ENCODE peak calls at places on chromosome 16, in ten cellular contexts. One of them, this sample, is unnamed.

GRCh38 chr16:2238396-2239230 is 2.4 kb downstream of the DNASE1L2 start:
- DNase-seq in spleen: no peak
- DNase-seq in activated T-helper 2 cell treated with anti-CD3 and anti-CD28 coated beads, Interferon-gamma antibody, Interleukin-2, Interleukin-4, amounts not matched to agents 10 μg/mL and 5 μg/mL and 100 μg/mL, durations not matched to agents 14 hours and 24 hours and 36 hours: no peak
- DNase-seq in gastrocnemius medialis: no peak
- DNase-seq in CD4-positive, alpha-beta T cell: no peak
- DNase-seq in NCI-H2029: no peak
- DNase-seq in effector memory CD8-positive, alpha-beta T cell: no peak
- DNase-seq in stimulated activated naive CD8-positive, alpha-beta T cell treated with anti-CD3 and anti-CD28 coated beads, Interleukin-15, Interleukin-2, amounts not matched to agents 100 U/mL and 50 U/mL, for 24 hours: no peak
- DNase-seq in ecto neural progenitor cell: peak
- DNase-seq in RCC 7860: no peak
- DNase-seq in this sample: no peak

GRCh38 chr16:29694384-29695195 is 15.6 kb downstream of the QPRT start:
- DNase-seq in spleen: peak
- DNase-seq in activated T-helper 2 cell treated with anti-CD3 and anti-CD28 coated beads, Interferon-gamma antibody, Interleukin-2, Interleukin-4, amounts not matched to agents 10 μg/mL and 5 μg/mL and 100 μg/mL, durations not matched to agents 14 hours and 24 hours and 36 hours: no peak
- DNase-seq in gastrocnemius medialis: peak
- DNase-seq in CD4-positive, alpha-beta T cell: no peak
- DNase-seq in NCI-H2029: no peak
- DNase-seq in effector memory CD8-positive, alpha-beta T cell: no peak
- DNase-seq in stimulated activated naive CD8-positive, alpha-beta T cell treated with anti-CD3 and anti-CD28 coated beads, Interleukin-15, Interleukin-2, amounts not matched to agents 100 U/mL and 50 U/mL, for 24 hours: no peak
- DNase-seq in ecto neural progenitor cell: no peak
- DNase-seq in RCC 7860: no peak
- DNase-seq in this sample: no peak

GRCh38 chr16:3020247-3020603 is at the start of gene TNFRSF12A:
- DNase-seq in spleen: peak
- DNase-seq in activated T-helper 2 cell treated with anti-CD3 and anti-CD28 coated beads, Interferon-gamma antibody, Interleukin-2, Interleukin-4, amounts not matched to agents 10 μg/mL and 5 μg/mL and 100 μg/mL, durations not matched to agents 14 hours and 24 hours and 36 hours: peak
- DNase-seq in gastrocnemius medialis: peak
- DNase-seq in CD4-positive, alpha-beta T cell: peak
- DNase-seq in NCI-H2029: peak
- DNase-seq in effector memory CD8-positive, alpha-beta T cell: peak
- DNase-seq in stimulated activated naive CD8-positive, alpha-beta T cell treated with anti-CD3 and anti-CD28 coated beads, Interleukin-15, Interleukin-2, amounts not matched to agents 100 U/mL and 50 U/mL, for 24 hours: peak
- DNase-seq in ecto neural progenitor cell: peak
- DNase-seq in RCC 7860: peak
- DNase-seq in this sample: peak

GRCh38 chr16:74734361-74735161 is 33.9 kb upstream of the MLKL start:
- DNase-seq in spleen: no peak
- DNase-seq in activated T-helper 2 cell treated with anti-CD3 and anti-CD28 coated beads, Interferon-gamma antibody, Interleukin-2, Interleukin-4, amounts not matched to agents 10 μg/mL and 5 μg/mL and 100 μg/mL, durations not matched to agents 14 hours and 24 hours and 36 hours: no peak
- DNase-seq in gastrocnemius medialis: no peak
- DNase-seq in CD4-positive, alpha-beta T cell: no peak
- DNase-seq in NCI-H2029: no peak
- DNase-seq in effector memory CD8-positive, alpha-beta T cell: no peak
- DNase-seq in stimulated activated naive CD8-positive, alpha-beta T cell treated with anti-CD3 and anti-CD28 coated beads, Interleukin-15, Interleukin-2, amounts not matched to agents 100 U/mL and 50 U/mL, for 24 hours: no peak
- DNase-seq in ecto neural progenitor cell: peak
- DNase-seq in RCC 7860: no peak
- DNase-seq in this sample: no peak

GRCh38 chr16:79752421-79752820 is 151.9 kb upstream of the MAF start:
- DNase-seq in spleen: no peak
- DNase-seq in activated T-helper 2 cell treated with anti-CD3 and anti-CD28 coated beads, Interferon-gamma antibody, Interleukin-2, Interleukin-4, amounts not matched to agents 10 μg/mL and 5 μg/mL and 100 μg/mL, durations not matched to agents 14 hours and 24 hours and 36 hours: no peak
- DNase-seq in gastrocnemius medialis: no peak
- DNase-seq in CD4-positive, alpha-beta T cell: no peak
- DNase-seq in NCI-H2029: no peak
- DNase-seq in effector memory CD8-positive, alpha-beta T cell: no peak
- DNase-seq in stimulated activated naive CD8-positive, alpha-beta T cell treated with anti-CD3 and anti-CD28 coated beads, Interleukin-15, Interleukin-2, amounts not matched to agents 100 U/mL and 50 U/mL, for 24 hours: no peak
- DNase-seq in ecto neural progenitor cell: no peak
- DNase-seq in RCC 7860: no peak
- DNase-seq in this sample: no peak

GRCh38 chr16:4692460-4693295 is 684 bp upstream of the NUDT16L1 start:
- DNase-seq in spleen: peak
- DNase-seq in activated T-helper 2 cell treated with anti-CD3 and anti-CD28 coated beads, Interferon-gamma antibody, Interleukin-2, Interleukin-4, amounts not matched to agents 10 μg/mL and 5 μg/mL and 100 μg/mL, durations not matched to agents 14 hours and 24 hours and 36 hours: no peak
- DNase-seq in gastrocnemius medialis: no peak
- DNase-seq in CD4-positive, alpha-beta T cell: no peak
- DNase-seq in NCI-H2029: no peak
- DNase-seq in effector memory CD8-positive, alpha-beta T cell: no peak
- DNase-seq in stimulated activated naive CD8-positive, alpha-beta T cell treated with anti-CD3 and anti-CD28 coated beads, Interleukin-15, Interleukin-2, amounts not matched to agents 100 U/mL and 50 U/mL, for 24 hours: no peak
- DNase-seq in ecto neural progenitor cell: peak
- DNase-seq in RCC 7860: no peak
- DNase-seq in this sample: no peak

GRCh38 chr16:65634291-65634690 is 512.4 kb upstream of the CDH11 start:
- DNase-seq in spleen: no peak
- DNase-seq in activated T-helper 2 cell treated with anti-CD3 and anti-CD28 coated beads, Interferon-gamma antibody, Interleukin-2, Interleukin-4, amounts not matched to agents 10 μg/mL and 5 μg/mL and 100 μg/mL, durations not matched to agents 14 hours and 24 hours and 36 hours: no peak
- DNase-seq in gastrocnemius medialis: no peak
- DNase-seq in CD4-positive, alpha-beta T cell: no peak
- DNase-seq in NCI-H2029: no peak
- DNase-seq in effector memory CD8-positive, alpha-beta T cell: no peak
- DNase-seq in stimulated activated naive CD8-positive, alpha-beta T cell treated with anti-CD3 and anti-CD28 coated beads, Interleukin-15, Interleukin-2, amounts not matched to agents 100 U/mL and 50 U/mL, for 24 hours: no peak
- DNase-seq in ecto neural progenitor cell: no peak
- DNase-seq in RCC 7860: no peak
- DNase-seq in this sample: no peak

GRCh38 chr16:80743772-80744171 is 60.6 kb downstream of the CDYL2 start:
- DNase-seq in spleen: no peak
- DNase-seq in activated T-helper 2 cell treated with anti-CD3 and anti-CD28 coated beads, Interferon-gamma antibody, Interleukin-2, Interleukin-4, amounts not matched to agents 10 μg/mL and 5 μg/mL and 100 μg/mL, durations not matched to agents 14 hours and 24 hours and 36 hours: no peak
- DNase-seq in gastrocnemius medialis: no peak
- DNase-seq in CD4-positive, alpha-beta T cell: no peak
- DNase-seq in NCI-H2029: no peak
- DNase-seq in effector memory CD8-positive, alpha-beta T cell: no peak
- DNase-seq in stimulated activated naive CD8-positive, alpha-beta T cell treated with anti-CD3 and anti-CD28 coated beads, Interleukin-15, Interleukin-2, amounts not matched to agents 100 U/mL and 50 U/mL, for 24 hours: no peak
- DNase-seq in ecto neural progenitor cell: no peak
- DNase-seq in RCC 7860: no peak
- DNase-seq in this sample: no peak

GRCh38 chr16:29192329-29193247 is 207.7 kb downstream of the LAT start:
- DNase-seq in spleen: peak
- DNase-seq in activated T-helper 2 cell treated with anti-CD3 and anti-CD28 coated beads, Interferon-gamma antibody, Interleukin-2, Interleukin-4, amounts not matched to agents 10 μg/mL and 5 μg/mL and 100 μg/mL, durations not matched to agents 14 hours and 24 hours and 36 hours: no peak
- DNase-seq in gastrocnemius medialis: no peak
- DNase-seq in CD4-positive, alpha-beta T cell: no peak
- DNase-seq in NCI-H2029: no peak
- DNase-seq in effector memory CD8-positive, alpha-beta T cell: no peak
- DNase-seq in stimulated activated naive CD8-positive, alpha-beta T cell treated with anti-CD3 and anti-CD28 coated beads, Interleukin-15, Interleukin-2, amounts not matched to agents 100 U/mL and 50 U/mL, for 24 hours: peak
- DNase-seq in ecto neural progenitor cell: peak
- DNase-seq in RCC 7860: no peak
- DNase-seq in this sample: no peak

GRCh38 chr16:27025581-27025980 is 41.1 kb upstream of the C16orf82 start:
- DNase-seq in spleen: no peak
- DNase-seq in activated T-helper 2 cell treated with anti-CD3 and anti-CD28 coated beads, Interferon-gamma antibody, Interleukin-2, Interleukin-4, amounts not matched to agents 10 μg/mL and 5 μg/mL and 100 μg/mL, durations not matched to agents 14 hours and 24 hours and 36 hours: no peak
- DNase-seq in gastrocnemius medialis: no peak
- DNase-seq in CD4-positive, alpha-beta T cell: no peak
- DNase-seq in NCI-H2029: no peak
- DNase-seq in effector memory CD8-positive, alpha-beta T cell: no peak
- DNase-seq in stimulated activated naive CD8-positive, alpha-beta T cell treated with anti-CD3 and anti-CD28 coated beads, Interleukin-15, Interleukin-2, amounts not matched to agents 100 U/mL and 50 U/mL, for 24 hours: no peak
- DNase-seq in ecto neural progenitor cell: no peak
- DNase-seq in RCC 7860: no peak
- DNase-seq in this sample: no peak

GRCh38 chr16:2469399-2470233 is 1.5 kb upstream of the NTN3 start:
- DNase-seq in spleen: no peak
- DNase-seq in activated T-helper 2 cell treated with anti-CD3 and anti-CD28 coated beads, Interferon-gamma antibody, Interleukin-2, Interleukin-4, amounts not matched to agents 10 μg/mL and 5 μg/mL and 100 μg/mL, durations not matched to agents 14 hours and 24 hours and 36 hours: no peak
- DNase-seq in gastrocnemius medialis: no peak
- DNase-seq in CD4-positive, alpha-beta T cell: no peak
- DNase-seq in NCI-H2029: no peak
- DNase-seq in effector memory CD8-positive, alpha-beta T cell: no peak
- DNase-seq in stimulated activated naive CD8-positive, alpha-beta T cell treated with anti-CD3 and anti-CD28 coated beads, Interleukin-15, Interleukin-2, amounts not matched to agents 100 U/mL and 50 U/mL, for 24 hours: no peak
- DNase-seq in ecto neural progenitor cell: no peak
- DNase-seq in RCC 7860: no peak
- DNase-seq in this sample: no peak

GRCh38 chr16:25014500-25015147 is 545 bp downstream of the ARHGAP17 start:
- DNase-seq in spleen: peak
- DNase-seq in activated T-helper 2 cell treated with anti-CD3 and anti-CD28 coated beads, Interferon-gamma antibody, Interleukin-2, Interleukin-4, amounts not matched to agents 10 μg/mL and 5 μg/mL and 100 μg/mL, durations not matched to agents 14 hours and 24 hours and 36 hours: no peak
- DNase-seq in gastrocnemius medialis: peak
- DNase-seq in CD4-positive, alpha-beta T cell: no peak
- DNase-seq in NCI-H2029: no peak
- DNase-seq in effector memory CD8-positive, alpha-beta T cell: no peak
- DNase-seq in stimulated activated naive CD8-positive, alpha-beta T cell treated with anti-CD3 and anti-CD28 coated beads, Interleukin-15, Interleukin-2, amounts not matched to agents 100 U/mL and 50 U/mL, for 24 hours: peak
- DNase-seq in ecto neural progenitor cell: peak
- DNase-seq in RCC 7860: peak
- DNase-seq in this sample: peak

GRCh38 chr16:28477311-28477920 is 5.3 kb upstream of the NPIPB7 start:
- DNase-seq in spleen: no peak
- DNase-seq in activated T-helper 2 cell treated with anti-CD3 and anti-CD28 coated beads, Interferon-gamma antibody, Interleukin-2, Interleukin-4, amounts not matched to agents 10 μg/mL and 5 μg/mL and 100 μg/mL, durations not matched to agents 14 hours and 24 hours and 36 hours: no peak
- DNase-seq in gastrocnemius medialis: no peak
- DNase-seq in CD4-positive, alpha-beta T cell: no peak
- DNase-seq in NCI-H2029: no peak
- DNase-seq in effector memory CD8-positive, alpha-beta T cell: no peak
- DNase-seq in stimulated activated naive CD8-positive, alpha-beta T cell treated with anti-CD3 and anti-CD28 coated beads, Interleukin-15, Interleukin-2, amounts not matched to agents 100 U/mL and 50 U/mL, for 24 hours: no peak
- DNase-seq in ecto neural progenitor cell: no peak
- DNase-seq in RCC 7860: no peak
- DNase-seq in this sample: no peak

GRCh38 chr16:12158428-12158827 is 181.9 kb downstream of the SNX29 start:
- DNase-seq in spleen: peak
- DNase-seq in activated T-helper 2 cell treated with anti-CD3 and anti-CD28 coated beads, Interferon-gamma antibody, Interleukin-2, Interleukin-4, amounts not matched to agents 10 μg/mL and 5 μg/mL and 100 μg/mL, durations not matched to agents 14 hours and 24 hours and 36 hours: no peak
- DNase-seq in gastrocnemius medialis: no peak
- DNase-seq in CD4-positive, alpha-beta T cell: no peak
- DNase-seq in NCI-H2029: no peak
- DNase-seq in effector memory CD8-positive, alpha-beta T cell: no peak
- DNase-seq in stimulated activated naive CD8-positive, alpha-beta T cell treated with anti-CD3 and anti-CD28 coated beads, Interleukin-15, Interleukin-2, amounts not matched to agents 100 U/mL and 50 U/mL, for 24 hours: no peak
- DNase-seq in ecto neural progenitor cell: no peak
- DNase-seq in RCC 7860: peak
- DNase-seq in this sample: no peak

GRCh38 chr16:70391881-70392481 is 45.3 kb downstream of the DDX19A start:
- DNase-seq in spleen: no peak
- DNase-seq in activated T-helper 2 cell treated with anti-CD3 and anti-CD28 coated beads, Interferon-gamma antibody, Interleukin-2, Interleukin-4, amounts not matched to agents 10 μg/mL and 5 μg/mL and 100 μg/mL, durations not matched to agents 14 hours and 24 hours and 36 hours: no peak
- DNase-seq in gastrocnemius medialis: peak
- DNase-seq in CD4-positive, alpha-beta T cell: no peak
- DNase-seq in NCI-H2029: no peak
- DNase-seq in effector memory CD8-positive, alpha-beta T cell: no peak
- DNase-seq in stimulated activated naive CD8-positive, alpha-beta T cell treated with anti-CD3 and anti-CD28 coated beads, Interleukin-15, Interleukin-2, amounts not matched to agents 100 U/mL and 50 U/mL, for 24 hours: no peak
- DNase-seq in ecto neural progenitor cell: no peak
- DNase-seq in RCC 7860: no peak
- DNase-seq in this sample: no peak

GRCh38 chr16:21121150-21121549 is 29.5 kb downstream of the DNAH3 start:
- DNase-seq in spleen: no peak
- DNase-seq in activated T-helper 2 cell treated with anti-CD3 and anti-CD28 coated beads, Interferon-gamma antibody, Interleukin-2, Interleukin-4, amounts not matched to agents 10 μg/mL and 5 μg/mL and 100 μg/mL, durations not matched to agents 14 hours and 24 hours and 36 hours: no peak
- DNase-seq in gastrocnemius medialis: no peak
- DNase-seq in CD4-positive, alpha-beta T cell: no peak
- DNase-seq in NCI-H2029: no peak
- DNase-seq in effector memory CD8-positive, alpha-beta T cell: no peak
- DNase-seq in stimulated activated naive CD8-positive, alpha-beta T cell treated with anti-CD3 and anti-CD28 coated beads, Interleukin-15, Interleukin-2, amounts not matched to agents 100 U/mL and 50 U/mL, for 24 hours: no peak
- DNase-seq in ecto neural progenitor cell: no peak
- DNase-seq in RCC 7860: no peak
- DNase-seq in this sample: no peak

GRCh38 chr16:9058211-9058610 is 33.2 kb upstream of the HAPSTR1 start:
- DNase-seq in spleen: no peak
- DNase-seq in activated T-helper 2 cell treated with anti-CD3 and anti-CD28 coated beads, Interferon-gamma antibody, Interleukin-2, Interleukin-4, amounts not matched to agents 10 μg/mL and 5 μg/mL and 100 μg/mL, durations not matched to agents 14 hours and 24 hours and 36 hours: no peak
- DNase-seq in gastrocnemius medialis: no peak
- DNase-seq in CD4-positive, alpha-beta T cell: no peak
- DNase-seq in NCI-H2029: no peak
- DNase-seq in effector memory CD8-positive, alpha-beta T cell: no peak
- DNase-seq in stimulated activated naive CD8-positive, alpha-beta T cell treated with anti-CD3 and anti-CD28 coated beads, Interleukin-15, Interleukin-2, amounts not matched to agents 100 U/mL and 50 U/mL, for 24 hours: no peak
- DNase-seq in ecto neural progenitor cell: no peak
- DNase-seq in RCC 7860: no peak
- DNase-seq in this sample: no peak

GRCh38 chr16:85088570-85089214 is 23.6 kb downstream of the CIBAR2 start:
- DNase-seq in spleen: no peak
- DNase-seq in activated T-helper 2 cell treated with anti-CD3 and anti-CD28 coated beads, Interferon-gamma antibody, Interleukin-2, Interleukin-4, amounts not matched to agents 10 μg/mL and 5 μg/mL and 100 μg/mL, durations not matched to agents 14 hours and 24 hours and 36 hours: no peak
- DNase-seq in gastrocnemius medialis: no peak
- DNase-seq in CD4-positive, alpha-beta T cell: no peak
- DNase-seq in NCI-H2029: no peak
- DNase-seq in effector memory CD8-positive, alpha-beta T cell: no peak
- DNase-seq in stimulated activated naive CD8-positive, alpha-beta T cell treated with anti-CD3 and anti-CD28 coated beads, Interleukin-15, Interleukin-2, amounts not matched to agents 100 U/mL and 50 U/mL, for 24 hours: no peak
- DNase-seq in ecto neural progenitor cell: no peak
- DNase-seq in RCC 7860: no peak
- DNase-seq in this sample: no peak

GRCh38 chr16:1000608-1001007 is 19.0 kb downstream of the SOX8 start:
- DNase-seq in spleen: no peak
- DNase-seq in activated T-helper 2 cell treated with anti-CD3 and anti-CD28 coated beads, Interferon-gamma antibody, Interleukin-2, Interleukin-4, amounts not matched to agents 10 μg/mL and 5 μg/mL and 100 μg/mL, durations not matched to agents 14 hours and 24 hours and 36 hours: no peak
- DNase-seq in gastrocnemius medialis: no peak
- DNase-seq in CD4-positive, alpha-beta T cell: no peak
- DNase-seq in NCI-H2029: no peak
- DNase-seq in effector memory CD8-positive, alpha-beta T cell: no peak
- DNase-seq in stimulated activated naive CD8-positive, alpha-beta T cell treated with anti-CD3 and anti-CD28 coated beads, Interleukin-15, Interleukin-2, amounts not matched to agents 100 U/mL and 50 U/mL, for 24 hours: no peak
- DNase-seq in ecto neural progenitor cell: no peak
- DNase-seq in RCC 7860: no peak
- DNase-seq in this sample: no peak

GRCh38 chr16:61721561-61721960 is 314.7 kb downstream of the CDH8 start:
- DNase-seq in spleen: no peak
- DNase-seq in activated T-helper 2 cell treated with anti-CD3 and anti-CD28 coated beads, Interferon-gamma antibody, Interleukin-2, Interleukin-4, amounts not matched to agents 10 μg/mL and 5 μg/mL and 100 μg/mL, durations not matched to agents 14 hours and 24 hours and 36 hours: no peak
- DNase-seq in gastrocnemius medialis: no peak
- DNase-seq in CD4-positive, alpha-beta T cell: no peak
- DNase-seq in NCI-H2029: no peak
- DNase-seq in effector memory CD8-positive, alpha-beta T cell: no peak
- DNase-seq in stimulated activated naive CD8-positive, alpha-beta T cell treated with anti-CD3 and anti-CD28 coated beads, Interleukin-15, Interleukin-2, amounts not matched to agents 100 U/mL and 50 U/mL, for 24 hours: no peak
- DNase-seq in ecto neural progenitor cell: no peak
- DNase-seq in RCC 7860: no peak
- DNase-seq in this sample: no peak

GRCh38 chr16:35506018-35506897 is 2046.8 kb downstream of the TP53TG3F start:
- DNase-seq in spleen: no peak
- DNase-seq in activated T-helper 2 cell treated with anti-CD3 and anti-CD28 coated beads, Interferon-gamma antibody, Interleukin-2, Interleukin-4, amounts not matched to agents 10 μg/mL and 5 μg/mL and 100 μg/mL, durations not matched to agents 14 hours and 24 hours and 36 hours: no peak
- DNase-seq in gastrocnemius medialis: no peak
- DNase-seq in CD4-positive, alpha-beta T cell: no peak
- DNase-seq in NCI-H2029: peak
- DNase-seq in effector memory CD8-positive, alpha-beta T cell: no peak
- DNase-seq in stimulated activated naive CD8-positive, alpha-beta T cell treated with anti-CD3 and anti-CD28 coated beads, Interleukin-15, Interleukin-2, amounts not matched to agents 100 U/mL and 50 U/mL, for 24 hours: no peak
- DNase-seq in ecto neural progenitor cell: no peak
- DNase-seq in RCC 7860: no peak
- DNase-seq in this sample: no peak

GRCh38 chr16:25449802-25450201 is 192.2 kb upstream of the ZKSCAN2 start:
- DNase-seq in spleen: no peak
- DNase-seq in activated T-helper 2 cell treated with anti-CD3 and anti-CD28 coated beads, Interferon-gamma antibody, Interleukin-2, Interleukin-4, amounts not matched to agents 10 μg/mL and 5 μg/mL and 100 μg/mL, durations not matched to agents 14 hours and 24 hours and 36 hours: no peak
- DNase-seq in gastrocnemius medialis: no peak
- DNase-seq in CD4-positive, alpha-beta T cell: no peak
- DNase-seq in NCI-H2029: no peak
- DNase-seq in effector memory CD8-positive, alpha-beta T cell: no peak
- DNase-seq in stimulated activated naive CD8-positive, alpha-beta T cell treated with anti-CD3 and anti-CD28 coated beads, Interleukin-15, Interleukin-2, amounts not matched to agents 100 U/mL and 50 U/mL, for 24 hours: no peak
- DNase-seq in ecto neural progenitor cell: no peak
- DNase-seq in RCC 7860: no peak
- DNase-seq in this sample: no peak

GRCh38 chr16:75198135-75198600 is 8.8 kb downstream of the CTRB2 start:
- DNase-seq in spleen: peak
- DNase-seq in activated T-helper 2 cell treated with anti-CD3 and anti-CD28 coated beads, Interferon-gamma antibody, Interleukin-2, Interleukin-4, amounts not matched to agents 10 μg/mL and 5 μg/mL and 100 μg/mL, durations not matched to agents 14 hours and 24 hours and 36 hours: no peak
- DNase-seq in gastrocnemius medialis: no peak
- DNase-seq in CD4-positive, alpha-beta T cell: no peak
- DNase-seq in NCI-H2029: no peak
- DNase-seq in effector memory CD8-positive, alpha-beta T cell: no peak
- DNase-seq in stimulated activated naive CD8-positive, alpha-beta T cell treated with anti-CD3 and anti-CD28 coated beads, Interleukin-15, Interleukin-2, amounts not matched to agents 100 U/mL and 50 U/mL, for 24 hours: no peak
- DNase-seq in ecto neural progenitor cell: no peak
- DNase-seq in RCC 7860: no peak
- DNase-seq in this sample: no peak

GRCh38 chr16:84442416-84443145 is 61.9 kb downstream of the MEAK7 start:
- DNase-seq in spleen: peak
- DNase-seq in activated T-helper 2 cell treated with anti-CD3 and anti-CD28 coated beads, Interferon-gamma antibody, Interleukin-2, Interleukin-4, amounts not matched to agents 10 μg/mL and 5 μg/mL and 100 μg/mL, durations not matched to agents 14 hours and 24 hours and 36 hours: no peak
- DNase-seq in gastrocnemius medialis: no peak
- DNase-seq in CD4-positive, alpha-beta T cell: no peak
- DNase-seq in NCI-H2029: no peak
- DNase-seq in effector memory CD8-positive, alpha-beta T cell: no peak
- DNase-seq in stimulated activated naive CD8-positive, alpha-beta T cell treated with anti-CD3 and anti-CD28 coated beads, Interleukin-15, Interleukin-2, amounts not matched to agents 100 U/mL and 50 U/mL, for 24 hours: no peak
- DNase-seq in ecto neural progenitor cell: no peak
- DNase-seq in RCC 7860: no peak
- DNase-seq in this sample: no peak

GRCh38 chr16:23508589-23509440 is 1.5 kb downstream of the GGA2 start:
- DNase-seq in spleen: peak
- DNase-seq in activated T-helper 2 cell treated with anti-CD3 and anti-CD28 coated beads, Interferon-gamma antibody, Interleukin-2, Interleukin-4, amounts not matched to agents 10 μg/mL and 5 μg/mL and 100 μg/mL, durations not matched to agents 14 hours and 24 hours and 36 hours: no peak
- DNase-seq in gastrocnemius medialis: no peak
- DNase-seq in CD4-positive, alpha-beta T cell: no peak
- DNase-seq in NCI-H2029: no peak
- DNase-seq in effector memory CD8-positive, alpha-beta T cell: no peak
- DNase-seq in stimulated activated naive CD8-positive, alpha-beta T cell treated with anti-CD3 and anti-CD28 coated beads, Interleukin-15, Interleukin-2, amounts not matched to agents 100 U/mL and 50 U/mL, for 24 hours: no peak
- DNase-seq in ecto neural progenitor cell: peak
- DNase-seq in RCC 7860: no peak
- DNase-seq in this sample: peak

GRCh38 chr16:87757841-87758426 is 7.9 kb downstream of the KLHDC4 start:
- DNase-seq in spleen: no peak
- DNase-seq in activated T-helper 2 cell treated with anti-CD3 and anti-CD28 coated beads, Interferon-gamma antibody, Interleukin-2, Interleukin-4, amounts not matched to agents 10 μg/mL and 5 μg/mL and 100 μg/mL, durations not matched to agents 14 hours and 24 hours and 36 hours: no peak
- DNase-seq in gastrocnemius medialis: no peak
- DNase-seq in CD4-positive, alpha-beta T cell: no peak
- DNase-seq in NCI-H2029: no peak
- DNase-seq in effector memory CD8-positive, alpha-beta T cell: no peak
- DNase-seq in stimulated activated naive CD8-positive, alpha-beta T cell treated with anti-CD3 and anti-CD28 coated beads, Interleukin-15, Interleukin-2, amounts not matched to agents 100 U/mL and 50 U/mL, for 24 hours: no peak
- DNase-seq in ecto neural progenitor cell: no peak
- DNase-seq in RCC 7860: no peak
- DNase-seq in this sample: no peak

GRCh38 chr16:3401719-3402397 is 843 bp downstream of the ZNF174 start:
- DNase-seq in spleen: peak
- DNase-seq in activated T-helper 2 cell treated with anti-CD3 and anti-CD28 coated beads, Interferon-gamma antibody, Interleukin-2, Interleukin-4, amounts not matched to agents 10 μg/mL and 5 μg/mL and 100 μg/mL, durations not matched to agents 14 hours and 24 hours and 36 hours: no peak
- DNase-seq in gastrocnemius medialis: no peak
- DNase-seq in CD4-positive, alpha-beta T cell: no peak
- DNase-seq in NCI-H2029: no peak
- DNase-seq in effector memory CD8-positive, alpha-beta T cell: no peak
- DNase-seq in stimulated activated naive CD8-positive, alpha-beta T cell treated with anti-CD3 and anti-CD28 coated beads, Interleukin-15, Interleukin-2, amounts not matched to agents 100 U/mL and 50 U/mL, for 24 hours: no peak
- DNase-seq in ecto neural progenitor cell: peak
- DNase-seq in RCC 7860: no peak
- DNase-seq in this sample: peak

GRCh38 chr16:82631701-82632685 is 5.2 kb downstream of the CDH13 start:
- DNase-seq in spleen: no peak
- DNase-seq in activated T-helper 2 cell treated with anti-CD3 and anti-CD28 coated beads, Interferon-gamma antibody, Interleukin-2, Interleukin-4, amounts not matched to agents 10 μg/mL and 5 μg/mL and 100 μg/mL, durations not matched to agents 14 hours and 24 hours and 36 hours: no peak
- DNase-seq in gastrocnemius medialis: peak
- DNase-seq in CD4-positive, alpha-beta T cell: no peak
- DNase-seq in NCI-H2029: no peak
- DNase-seq in effector memory CD8-positive, alpha-beta T cell: no peak
- DNase-seq in stimulated activated naive CD8-positive, alpha-beta T cell treated with anti-CD3 and anti-CD28 coated beads, Interleukin-15, Interleukin-2, amounts not matched to agents 100 U/mL and 50 U/mL, for 24 hours: no peak
- DNase-seq in ecto neural progenitor cell: no peak
- DNase-seq in RCC 7860: no peak
- DNase-seq in this sample: no peak

This sample was measured in erythroblast.